ENCODE peak calls at places on chromosomes 11 and 22, in eight cellular contexts. Z is AG04450, P is A549, M is IMR-90, F is left ventricle myocardium inferior, G is cardiac fibroblast, I is psoas muscle, U is body of pancreas. T is an unnamed sample.

GRCh38 chr11:10451399-10452116 is 3.5 kb upstream of the AMPD3 start:
- DNase-seq in Z (no peak), U (no peak), M (no peak), G (no peak), I (no peak), F (no peak), P (no peak), T (no peak)

GRCh38 chr11:42951266-42951665 is 360.5 kb upstream of the API5 start:
- DNase-seq in I (no peak), P (no peak), G (no peak), M (no peak), F (no peak), U (no peak), Z (no peak), T (no peak)

GRCh38 chr11:74687237-74688005 is 43.8 kb downstream of the CHRDL2 start:
- DNase-seq in Z (no peak), I (no peak), U (no peak), M (peak), P (no peak), F (no peak), G (peak), T (no peak)

GRCh38 chr22:48177591-48177990 is 1415.1 kb downstream of the TBC1D22A start:
- DNase-seq in F (no peak), I (no peak), P (no peak), U (no peak), G (no peak), Z (no peak), M (no peak), T (no peak)

GRCh38 chr11:134044514-134045284 is 24.2 kb upstream of the JAM3 start:
- DNase-seq in M (no peak), Z (no peak), U (no peak), I (no peak), P (no peak), G (no peak), F (no peak), T (no peak)

GRCh38 chr11:77660947-77661346 is 23.4 kb upstream of the CLNS1A start:
- DNase-seq in G (no peak), U (no peak), P (no peak), F (no peak), M (no peak), Z (no peak), I (no peak), T (no peak)

GRCh38 chr11:8730697-8731020 is 48.1 kb downstream of the RPL27A start:
- DNase-seq in I (no peak), M (no peak), U (no peak), G (no peak), Z (no peak), F (no peak), P (no peak), T (no peak)

GRCh38 chr22:49247194-49247924 is 580.3 kb downstream of the BRD1 start:
- DNase-seq in I (no peak), Z (no peak), U (no peak), F (no peak), P (no peak), M (no peak), G (no peak), T (no peak)

GRCh38 chr11:49533204-49533603 is 324.8 kb upstream of the FOLH1 start:
- DNase-seq in G (no peak), U (no peak), F (no peak), Z (no peak), P (no peak), M (no peak), I (no peak), T (no peak)

GRCh38 chr11:30326114-30326783 is 3.3 kb downstream of the ARL14EP start:
- DNase-seq in Z (no peak), I (no peak), M (peak), G (peak), P (no peak), F (no peak), U (no peak), T (no peak)

GRCh38 chr11:44972746-44973435 is 22.2 kb upstream of the TP53I11 start:
- DNase-seq in U (no peak), Z (no peak), G (peak), P (no peak), I (no peak), F (no peak), M (no peak), T (no peak)

GRCh38 chr22:37128555-37129281 is 19.2 kb upstream of the TMPRSS6 start:
- DNase-seq in Z (no peak), M (no peak), P (no peak), U (no peak), F (no peak), G (no peak), I (no peak), T (no peak)

GRCh38 chr22:37130031-37130430 is 19.7 kb downstream of the IL2RB start:
- DNase-seq in I (no peak), U (no peak), Z (no peak), G (no peak), P (no peak), M (no peak), F (no peak), T (no peak)

GRCh38 chr22:37135023-37135422 is 14.7 kb downstream of the IL2RB start:
- DNase-seq in M (no peak), G (no peak), F (no peak), Z (no peak), U (no peak), P (no peak), I (no peak), T (no peak)

GRCh38 chr22:37133304-37134018 is 16.3 kb downstream of the IL2RB start:
- DNase-seq in I (no peak), F (no peak), U (peak), Z (no peak), P (no peak), M (no peak), G (no peak), T (no peak)

DNA sequence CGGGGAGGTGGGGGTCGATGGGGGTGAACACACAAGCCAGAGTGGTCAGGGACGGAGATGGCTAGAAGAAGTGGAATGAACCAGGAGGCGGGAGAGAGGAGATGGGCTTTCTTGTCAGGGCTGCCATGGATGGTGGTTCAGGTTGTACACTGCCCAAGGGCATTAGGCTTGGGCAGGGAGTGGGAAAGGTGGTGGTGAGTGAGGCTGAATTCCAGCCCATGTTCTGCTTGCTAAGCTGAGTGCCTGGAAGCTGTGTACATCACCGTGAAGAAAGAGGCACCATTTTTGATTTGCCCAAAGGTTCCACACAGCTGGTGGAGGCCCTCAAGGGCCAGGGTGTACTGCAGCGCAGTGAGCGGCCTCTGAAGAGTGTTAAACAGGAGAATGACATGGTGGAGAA is 16.9 kb downstream of the IL2RB start:
- DNase-seq in P (no peak), Z (no peak), F (no peak), U (no peak), G (no peak), I (no peak), M (no peak), T (no peak)
- TF ChIP-seq CTCF in P (no peak), Z (no peak), F (no peak), U (no peak), G (no peak), I (no peak), M (no peak), T (no peak)

GRCh38 chr11:1566381-1567051 is 5.6 kb downstream of the DUSP8 start:
- DNase-seq in Z (no peak), M (no peak), P (no peak), I (no peak), G (no peak), U (peak), F (no peak), T (no peak)
- TF ChIP-seq CTCF in Z (no peak), M (peak), P (peak), I (no peak), G (no peak), U (no peak), F (no peak), T (no peak)

DNA sequence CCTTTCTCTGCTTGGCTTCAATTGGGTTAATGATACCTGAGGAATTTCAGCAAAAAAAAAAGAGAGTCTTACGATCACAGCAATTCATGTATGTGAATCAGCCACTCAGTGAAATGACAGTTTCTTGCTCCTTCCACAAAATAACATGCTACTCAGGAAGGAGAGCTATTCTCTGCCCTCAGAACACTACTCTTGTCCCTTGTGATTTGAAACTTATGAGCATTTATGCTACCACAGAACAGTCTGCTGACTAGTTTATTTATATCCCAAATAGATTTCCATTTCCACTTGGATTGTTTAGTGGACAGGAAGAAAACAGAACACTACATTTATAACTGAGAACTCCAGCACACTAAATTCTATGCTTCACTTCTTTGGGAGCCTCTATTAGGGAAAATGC is 8.5 kb downstream of the TFIP11 start:
- DNase-seq in Z (no peak), G (no peak), M (no peak), F (no peak), P (no peak), U (no peak), I (no peak), T (no peak)
- TF ChIP-seq CTCF in Z (no peak), G (no peak), M (no peak), F (no peak), P (no peak), U (no peak), I (no peak), T (no peak)

GRCh38 chr11:122879785-122880184 is 2.8 kb upstream of the JHY start:
- DNase-seq in M (no peak), U (no peak), Z (no peak), G (no peak), F (no peak), P (no peak), I (no peak), T (no peak)
- TF ChIP-seq CTCF in M (no peak), U (no peak), Z (no peak), G (no peak), F (no peak), P (no peak), I (no peak), T (no peak)

GRCh38 chr11:71342951-71343827 is 90.8 kb upstream of the SHANK2 start:
- DNase-seq in M (peak), I (peak), P (peak), F (no peak), Z (no peak), G (peak), U (peak), T (peak)
- TF ChIP-seq CTCF in M (peak), I (no peak), P (peak), F (peak), Z (peak), G (peak), U (peak), T (peak)

T was measured in Calu3.